ENCODE peak calls at places on chromosomes 16 and 17, in nine cellular contexts. J, E, X, K, Y, C, R, U and D are unnamed samples.

GRCh38 chr16:62105244-62105643 is 69.0 kb upstream of the CDH8 start:
- DNase-seq in E (no peak), U (no peak), Y (no peak), J (no peak), C (no peak), X (no peak), R (no peak), K (no peak), D (no peak)

GRCh38 chr17:82272495-82273326 is 789 bp downstream of the CSNK1D start:
- DNase-seq in U (peak), R (peak), C (no peak), Y (peak), E (no peak), J (peak), X (no peak), K (peak), D (peak)

GRCh38 chr17:58691701-58692238 is at the start of gene TEX14:
- DNase-seq in K (no peak), J (no peak), C (no peak), U (no peak), Y (no peak), X (no peak), R (no peak), E (no peak), D (no peak)

GRCh38 chr17:27430882-27431491 is 25.3 kb upstream of the KSR1 start:
- DNase-seq in X (no peak), K (no peak), J (no peak), E (peak), U (no peak), R (no peak), C (no peak), Y (no peak), D (no peak)

GRCh38 chr16:86026136-86026905 is 127.4 kb downstream of the IRF8 start:
- DNase-seq in E (no peak), U (no peak), Y (peak), J (no peak), X (no peak), R (no peak), C (no peak), K (no peak), D (no peak)

GRCh38 chr16:89115216-89115949 is 21.7 kb downstream of the ACSF3 start:
- DNase-seq in Y (peak), K (peak), C (no peak), R (peak), J (peak), E (no peak), X (peak), U (no peak), D (peak)

GRCh38 chr17:32755045-32755805 is 121.7 kb downstream of the MYO1D start:
- DNase-seq in R (no peak), J (peak), U (no peak), Y (no peak), E (peak), X (peak), K (no peak), C (peak), D (no peak)

GRCh38 chr16:85162478-85163277 is 50.4 kb upstream of the CIBAR2 start:
- DNase-seq in R (no peak), C (no peak), K (no peak), Y (peak), E (no peak), U (no peak), X (no peak), J (no peak), D (no peak)

GRCh38 chr16:9484436-9484835 is 393.0 kb downstream of the HAPSTR1 start:
- DNase-seq in Y (no peak), E (no peak), J (no peak), U (no peak), C (no peak), K (no peak), X (no peak), R (no peak), D (no peak)

GRCh38 chr16:73037331-73037745 is 10.6 kb downstream of the ZFHX3 start:
- DNase-seq in E (no peak), J (no peak), K (no peak), U (no peak), R (no peak), C (no peak), Y (peak), X (no peak), D (no peak)

GRCh38 chr17:59093702-59094231 is 12.9 kb downstream of the TRIM37 start:
- DNase-seq in U (no peak), Y (peak), X (no peak), C (peak), R (no peak), J (no peak), E (peak), K (no peak), D (no peak)

GRCh38 chr17:79836952-79837887 is 2.0 kb downstream of the CBX4 start:
- DNase-seq in R (peak), C (no peak), Y (peak), U (no peak), J (peak), X (peak), E (no peak), K (no peak), D (peak)

GRCh38 chr17:81003711-81004335 is 12.2 kb downstream of the CHMP6 start:
- DNase-seq in C (no peak), Y (no peak), X (no peak), R (peak), K (no peak), J (no peak), E (no peak), U (no peak), D (no peak)

GRCh38 chr16:65068151-65068740 is 53.6 kb downstream of the CDH11 start:
- DNase-seq in K (no peak), X (no peak), U (no peak), E (no peak), Y (no peak), C (no peak), J (no peak), R (no peak), D (no peak)

GRCh38 chr16:88390760-88391496 is 8.2 kb downstream of the ZNF469 start:
- DNase-seq in J (no peak), C (no peak), R (no peak), X (no peak), E (no peak), Y (no peak), U (no peak), K (no peak), D (no peak)

GRCh38 chr17:50634123-50634914 is at the start of gene ABCC3:
- DNase-seq in J (no peak), U (no peak), C (no peak), X (no peak), R (no peak), K (no peak), E (peak), Y (peak), D (no peak)

GRCh38 chr16:59593256-59593655 is 859.1 kb upstream of the GOT2 start:
- DNase-seq in C (peak), R (no peak), E (no peak), U (no peak), X (no peak), K (no peak), J (no peak), Y (no peak), D (no peak)

GRCh38 chr16:79599256-79599836 is 1.2 kb downstream of the MAF start:
- DNase-seq in C (no peak), Y (no peak), E (no peak), J (no peak), R (peak), K (no peak), U (no peak), X (no peak), D (no peak)